ENCODE peak calls at places on chromosome 1, in ten cellular contexts. One of them, this sample, is unnamed.

GRCh38 chr1:74652711-74653131 is 20.9 kb downstream of the ERICH3 start:
- DNase-seq in esophagus squamous epithelium: no peak
- DNase-seq in NB4: peak
- DNase-seq in uterus: peak
- DNase-seq in body of pancreas: no peak
- DNase-seq in ovary: no peak
- DNase-seq in prostate gland: no peak
- DNase-seq in upper lobe of left lung: no peak
- DNase-seq in transverse colon: no peak
- DNase-seq in lower leg skin: no peak
- DNase-seq in this sample: no peak

GRCh38 chr1:46053734-46054133 is 78.7 kb downstream of the PIK3R3 start:
- DNase-seq in upper lobe of left lung: no peak
- DNase-seq in uterus: no peak
- DNase-seq in ovary: no peak
- DNase-seq in NB4: no peak
- DNase-seq in lower leg skin: no peak
- DNase-seq in prostate gland: no peak
- DNase-seq in body of pancreas: no peak
- DNase-seq in esophagus squamous epithelium: no peak
- DNase-seq in transverse colon: no peak
- DNase-seq in this sample: no peak

GRCh38 chr1:60255565-60255964 is 182.0 kb upstream of the C1orf87 start:
- DNase-seq in prostate gland: no peak
- DNase-seq in NB4: no peak
- DNase-seq in uterus: no peak
- DNase-seq in lower leg skin: no peak
- DNase-seq in esophagus squamous epithelium: no peak
- DNase-seq in ovary: no peak
- DNase-seq in transverse colon: no peak
- DNase-seq in upper lobe of left lung: no peak
- DNase-seq in body of pancreas: no peak
- DNase-seq in this sample: no peak

GRCh38 chr1:28518745-28519341 is 13.0 kb downstream of the RCC1 start:
- DNase-seq in body of pancreas: peak
- DNase-seq in esophagus squamous epithelium: no peak
- DNase-seq in prostate gland: no peak
- DNase-seq in uterus: no peak
- DNase-seq in lower leg skin: no peak
- DNase-seq in upper lobe of left lung: no peak
- DNase-seq in ovary: no peak
- DNase-seq in transverse colon: no peak
- DNase-seq in NB4: peak
- DNase-seq in this sample: no peak

GRCh38 chr1:73472810-73473209 is 725.2 kb downstream of the LRRIQ3 start:
- DNase-seq in upper lobe of left lung: no peak
- DNase-seq in uterus: no peak
- DNase-seq in esophagus squamous epithelium: no peak
- DNase-seq in lower leg skin: no peak
- DNase-seq in NB4: no peak
- DNase-seq in ovary: no peak
- DNase-seq in body of pancreas: no peak
- DNase-seq in transverse colon: no peak
- DNase-seq in prostate gland: no peak
- DNase-seq in this sample: no peak

GRCh38 chr1:172398193-172398592 is 22.3 kb upstream of the C1orf105 start:
- DNase-seq in body of pancreas: no peak
- DNase-seq in prostate gland: no peak
- DNase-seq in lower leg skin: no peak
- DNase-seq in uterus: peak
- DNase-seq in transverse colon: no peak
- DNase-seq in NB4: no peak
- DNase-seq in esophagus squamous epithelium: no peak
- DNase-seq in upper lobe of left lung: no peak
- DNase-seq in ovary: no peak
- DNase-seq in this sample: no peak

GRCh38 chr1:182930985-182931384 is 22.0 kb downstream of the SHCBP1L start:
- DNase-seq in prostate gland: no peak
- DNase-seq in body of pancreas: no peak
- DNase-seq in NB4: no peak
- DNase-seq in transverse colon: no peak
- DNase-seq in ovary: no peak
- DNase-seq in uterus: no peak
- DNase-seq in upper lobe of left lung: no peak
- DNase-seq in esophagus squamous epithelium: no peak
- DNase-seq in lower leg skin: no peak
- DNase-seq in this sample: no peak

GRCh38 chr1:27598902-27599528 is 4.9 kb downstream of the AHDC1 start:
- DNase-seq in transverse colon: peak
- DNase-seq in lower leg skin: no peak
- DNase-seq in upper lobe of left lung: peak
- DNase-seq in prostate gland: no peak
- DNase-seq in NB4: peak
- DNase-seq in uterus: peak
- DNase-seq in esophagus squamous epithelium: no peak
- DNase-seq in ovary: peak
- DNase-seq in body of pancreas: peak
- DNase-seq in this sample: no peak

GRCh38 chr1:97738270-97738669 is 182.6 kb downstream of the DPYD start:
- DNase-seq in ovary: no peak
- DNase-seq in uterus: no peak
- DNase-seq in prostate gland: no peak
- DNase-seq in upper lobe of left lung: no peak
- DNase-seq in body of pancreas: no peak
- DNase-seq in transverse colon: no peak
- DNase-seq in esophagus squamous epithelium: no peak
- DNase-seq in NB4: no peak
- DNase-seq in lower leg skin: no peak
- DNase-seq in this sample: no peak

GRCh38 chr1:243850013-243850367 is at the start of gene AKT3:
- DNase-seq in upper lobe of left lung: no peak
- DNase-seq in NB4: no peak
- DNase-seq in uterus: no peak
- DNase-seq in ovary: peak
- DNase-seq in transverse colon: no peak
- DNase-seq in esophagus squamous epithelium: peak
- DNase-seq in prostate gland: no peak
- DNase-seq in body of pancreas: peak
- DNase-seq in lower leg skin: no peak
- DNase-seq in this sample: no peak

GRCh38 chr1:37107153-37107552 is 72.8 kb upstream of the GRIK3 start:
- DNase-seq in ovary: no peak
- DNase-seq in upper lobe of left lung: no peak
- DNase-seq in transverse colon: no peak
- DNase-seq in esophagus squamous epithelium: no peak
- DNase-seq in body of pancreas: no peak
- DNase-seq in uterus: no peak
- DNase-seq in NB4: no peak
- DNase-seq in lower leg skin: no peak
- DNase-seq in prostate gland: no peak
- DNase-seq in this sample: no peak

GRCh38 chr1:24318988-24319863 is at the start of gene GRHL3:
- DNase-seq in body of pancreas: peak
- DNase-seq in uterus: no peak
- DNase-seq in prostate gland: peak
- DNase-seq in ovary: no peak
- DNase-seq in NB4: no peak
- DNase-seq in transverse colon: peak
- DNase-seq in esophagus squamous epithelium: no peak
- DNase-seq in lower leg skin: peak
- DNase-seq in upper lobe of left lung: no peak
- DNase-seq in this sample: no peak

GRCh38 chr1:44707959-44708831 is 22.8 kb downstream of the RNU5D-1 start:
- DNase-seq in esophagus squamous epithelium: no peak
- DNase-seq in NB4: peak
- DNase-seq in transverse colon: no peak
- DNase-seq in upper lobe of left lung: no peak
- DNase-seq in body of pancreas: peak
- DNase-seq in lower leg skin: peak
- DNase-seq in prostate gland: no peak
- DNase-seq in ovary: no peak
- DNase-seq in uterus: peak
- DNase-seq in this sample: no peak

GRCh38 chr1:169466259-169467230 is 19.2 kb downstream of the SLC19A2 start:
- DNase-seq in prostate gland: no peak
- DNase-seq in ovary: no peak
- DNase-seq in esophagus squamous epithelium: no peak
- DNase-seq in upper lobe of left lung: no peak
- DNase-seq in body of pancreas: peak
- DNase-seq in NB4: peak
- DNase-seq in transverse colon: peak
- DNase-seq in uterus: no peak
- DNase-seq in lower leg skin: no peak
- DNase-seq in this sample: no peak

GRCh38 chr1:13699936-13700520 is at the start of gene PRDM2:
- DNase-seq in ovary: peak
- DNase-seq in transverse colon: peak
- DNase-seq in prostate gland: peak
- DNase-seq in lower leg skin: no peak
- DNase-seq in uterus: peak
- DNase-seq in NB4: peak
- DNase-seq in esophagus squamous epithelium: no peak
- DNase-seq in upper lobe of left lung: peak
- DNase-seq in body of pancreas: peak
- DNase-seq in this sample: peak

DNA sequence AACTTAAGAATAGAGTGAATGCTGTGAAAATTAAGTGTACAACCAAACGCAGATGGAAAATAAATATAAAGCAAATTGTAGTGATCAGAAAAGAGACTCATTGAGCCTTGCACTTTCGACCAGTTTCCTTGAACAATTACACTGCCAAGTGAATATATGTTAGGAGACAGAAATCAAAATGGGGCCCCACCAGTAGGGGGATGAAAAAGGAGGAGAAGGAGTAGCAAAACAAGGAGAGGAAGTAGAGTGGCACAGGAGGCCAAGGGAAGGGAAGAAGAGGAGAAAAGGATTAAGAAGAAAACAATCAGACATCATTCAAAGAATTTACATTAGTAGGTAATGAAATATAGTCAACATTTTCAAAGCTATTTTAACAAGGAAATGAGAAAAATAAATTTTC is 1770.6 kb downstream of the PLA2G4A start:
- DNase-seq in transverse colon: no peak
- DNase-seq in body of pancreas: no peak
- DNase-seq in esophagus squamous epithelium: no peak
- DNase-seq in NB4: no peak
- DNase-seq in lower leg skin: no peak
- DNase-seq in ovary: no peak
- DNase-seq in upper lobe of left lung: no peak
- DNase-seq in uterus: no peak
- DNase-seq in prostate gland: no peak
- DNase-seq in this sample: no peak
- TF ChIP-seq CTCF in transverse colon: no peak
- TF ChIP-seq CTCF in body of pancreas: no peak
- TF ChIP-seq CTCF in esophagus squamous epithelium: no peak
- TF ChIP-seq CTCF in NB4: no peak
- TF ChIP-seq CTCF in lower leg skin: no peak
- TF ChIP-seq CTCF in ovary: no peak
- TF ChIP-seq CTCF in upper lobe of left lung: no peak
- TF ChIP-seq CTCF in uterus: no peak
- TF ChIP-seq CTCF in prostate gland: no peak
- TF ChIP-seq CTCF in this sample: no peak

GRCh38 chr1:85581802-85582686 is 1.5 kb downstream of the CCN1 start:
- DNase-seq in upper lobe of left lung: no peak
- DNase-seq in ovary: no peak
- DNase-seq in NB4: no peak
- DNase-seq in body of pancreas: peak
- DNase-seq in uterus: peak
- DNase-seq in transverse colon: peak
- DNase-seq in lower leg skin: no peak
- DNase-seq in esophagus squamous epithelium: no peak
- DNase-seq in prostate gland: peak
- DNase-seq in this sample: no peak
- TF ChIP-seq POLR2A in upper lobe of left lung: no peak
- TF ChIP-seq POLR2A in ovary: no peak
- TF ChIP-seq POLR2A in NB4: no peak
- TF ChIP-seq POLR2A in body of pancreas: no peak
- TF ChIP-seq POLR2A in uterus: no peak
- TF ChIP-seq POLR2A in transverse colon: no peak
- TF ChIP-seq POLR2A in lower leg skin: no peak
- TF ChIP-seq POLR2A in esophagus squamous epithelium: no peak
- TF ChIP-seq POLR2A in prostate gland: no peak
- TF ChIP-seq POLR2A in this sample: no peak

DNA sequence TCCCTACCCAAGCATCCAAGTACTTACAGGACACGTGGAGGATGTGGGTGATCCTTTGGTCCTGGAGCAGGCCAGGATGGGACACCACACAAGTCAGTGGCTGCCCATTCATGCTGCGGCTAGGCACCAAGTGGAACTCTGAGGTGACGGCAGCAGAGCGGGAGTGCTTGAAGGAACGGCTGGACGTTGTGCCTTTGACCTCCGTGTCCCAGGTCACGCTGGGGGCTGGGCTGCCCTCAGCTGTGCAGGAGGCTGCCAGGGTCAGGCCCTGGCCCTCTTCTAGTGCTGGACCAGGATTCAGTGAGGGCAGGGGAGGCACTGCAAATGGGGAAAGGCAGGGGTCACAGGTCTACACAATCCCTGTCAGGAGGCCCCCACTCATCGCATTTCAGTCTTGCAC is 7.7 kb upstream of the ARHGAP30 start:
- DNase-seq in esophagus squamous epithelium: no peak
- DNase-seq in transverse colon: no peak
- DNase-seq in ovary: no peak
- DNase-seq in body of pancreas: no peak
- DNase-seq in uterus: no peak
- DNase-seq in prostate gland: no peak
- DNase-seq in upper lobe of left lung: peak
- DNase-seq in lower leg skin: no peak
- DNase-seq in NB4: no peak
- DNase-seq in this sample: no peak
- TF ChIP-seq CTCF in esophagus squamous epithelium: no peak
- TF ChIP-seq CTCF in transverse colon: no peak
- TF ChIP-seq CTCF in ovary: no peak
- TF ChIP-seq CTCF in body of pancreas: no peak
- TF ChIP-seq CTCF in uterus: no peak
- TF ChIP-seq CTCF in prostate gland: no peak
- TF ChIP-seq CTCF in upper lobe of left lung: no peak
- TF ChIP-seq CTCF in lower leg skin: no peak
- TF ChIP-seq CTCF in NB4: no peak
- TF ChIP-seq CTCF in this sample: no peak

DNA sequence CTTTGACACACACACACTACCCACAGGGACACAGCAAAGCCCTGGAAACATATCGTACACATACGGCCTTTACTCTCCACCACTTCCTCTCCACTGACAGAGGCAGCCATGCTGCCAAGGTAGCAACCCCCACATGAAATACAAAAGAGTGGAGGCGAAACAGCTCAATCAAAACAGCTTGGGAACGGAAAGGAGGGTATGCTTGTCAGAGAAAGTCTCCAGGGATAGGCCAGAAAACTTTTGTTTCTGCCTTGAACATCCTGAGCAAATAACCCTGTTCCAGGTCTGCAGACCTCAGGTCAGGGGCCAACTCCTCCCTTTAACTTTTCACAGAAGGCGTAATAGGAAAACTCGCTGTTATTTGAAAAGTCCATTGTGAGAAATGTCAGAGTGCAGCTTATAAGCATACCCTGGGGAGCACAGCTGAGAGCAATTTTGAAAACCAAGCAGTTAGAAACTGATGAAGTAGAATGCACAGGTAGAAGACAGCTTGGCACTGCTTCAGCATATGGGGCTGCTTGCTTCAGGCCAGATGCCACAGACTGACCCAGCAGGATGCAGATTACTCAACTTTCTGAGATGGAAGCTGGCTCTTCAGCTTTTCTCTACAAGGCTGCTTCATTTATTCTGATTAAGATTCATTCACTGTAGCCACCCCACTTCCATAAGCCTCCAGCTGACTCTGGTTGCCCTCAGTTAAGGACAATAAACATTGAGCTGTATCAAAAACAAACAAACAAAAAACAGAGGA is 18.0 kb downstream of the KIAA0319L start:
- DNase-seq in lower leg skin: no peak
- DNase-seq in uterus: no peak
- DNase-seq in transverse colon: no peak
- DNase-seq in ovary: no peak
- DNase-seq in esophagus squamous epithelium: no peak
- DNase-seq in upper lobe of left lung: no peak
- DNase-seq in NB4: peak
- DNase-seq in prostate gland: no peak
- DNase-seq in body of pancreas: no peak
- DNase-seq in this sample: no peak
- TF ChIP-seq POLR2A in lower leg skin: no peak
- TF ChIP-seq POLR2A in uterus: no peak
- TF ChIP-seq POLR2A in transverse colon: no peak
- TF ChIP-seq POLR2A in ovary: no peak
- TF ChIP-seq POLR2A in esophagus squamous epithelium: no peak
- TF ChIP-seq POLR2A in upper lobe of left lung: no peak
- TF ChIP-seq POLR2A in NB4: no peak
- TF ChIP-seq POLR2A in prostate gland: no peak
- TF ChIP-seq POLR2A in body of pancreas: no peak
- TF ChIP-seq POLR2A in this sample: no peak

This sample was measured in right lobe of liver.